ENCODE peak calls at places on chromosome 14, in four cellular contexts. One of them, this sample, is unnamed.

GRCh38 chr14:80164991-80165390 is 46.3 kb downstream of the DIO2 start:
- DNase-seq in right atrium auricular region: no peak
- DNase-seq in WTC11: no peak
- DNase-seq in foreskin fibroblast: peak; percentile 16
- DNase-seq in this sample: no peak

GRCh38 chr14:32361674-32362073 is 32.6 kb downstream of the AKAP6 start:
- DNase-seq in right atrium auricular region: no peak
- DNase-seq in WTC11: no peak
- DNase-seq in foreskin fibroblast: no peak
- DNase-seq in this sample: no peak

GRCh38 chr14:93648440-93649168 is 139.7 kb downstream of the PRIMA1 start:
- DNase-seq in right atrium auricular region: no peak
- DNase-seq in WTC11: peak; percentile 32
- DNase-seq in foreskin fibroblast: no peak
- DNase-seq in this sample: no peak

GRCh38 chr14:73802431-73803188 is 49.0 kb upstream of the PTGR2 start:
- DNase-seq in right atrium auricular region: no peak
- DNase-seq in WTC11: peak; percentile 27
- DNase-seq in foreskin fibroblast: no peak
- DNase-seq in this sample: no peak

GRCh38 chr14:24095196-24096068 is 1.3 kb downstream of the PCK2 start:
- DNase-seq in right atrium auricular region: peak; percentile 75
- DNase-seq in WTC11: peak; percentile 71
- DNase-seq in foreskin fibroblast: peak; percentile 46
- DNase-seq in this sample: no peak

GRCh38 chr14:97117693-97118092 is 320.5 kb downstream of the VRK1 start:
- DNase-seq in right atrium auricular region: no peak
- DNase-seq in WTC11: no peak
- DNase-seq in foreskin fibroblast: no peak
- DNase-seq in this sample: no peak

GRCh38 chr14:31118892-31119291 is 88.7 kb downstream of the HECTD1 start:
- DNase-seq in right atrium auricular region: no peak
- DNase-seq in WTC11: no peak
- DNase-seq in foreskin fibroblast: no peak
- DNase-seq in this sample: no peak

GRCh38 chr14:24441904-24442239 is 704 bp downstream of the SDR39U1 start:
- DNase-seq in right atrium auricular region: no peak
- DNase-seq in WTC11: no peak
- DNase-seq in foreskin fibroblast: peak; percentile 56
- DNase-seq in this sample: no peak

GRCh38 chr14:52906141-52906601 is 44.7 kb downstream of the FERMT2 start:
- DNase-seq in right atrium auricular region: no peak
- DNase-seq in WTC11: no peak
- DNase-seq in foreskin fibroblast: peak; percentile 80
- DNase-seq in this sample: no peak

GRCh38 chr14:48536318-48536717 is 860.9 kb upstream of the MDGA2 start:
- DNase-seq in right atrium auricular region: no peak
- DNase-seq in WTC11: peak; percentile 63
- DNase-seq in foreskin fibroblast: no peak
- DNase-seq in this sample: no peak

GRCh38 chr14:31286456-31287293 is 79.1 kb upstream of the HECTD1 start:
- DNase-seq in right atrium auricular region: no peak
- DNase-seq in WTC11: peak; percentile 68
- DNase-seq in foreskin fibroblast: no peak
- DNase-seq in this sample: no peak

GRCh38 chr14:61925732-61926445 is 163.7 kb downstream of the SNAPC1 start:
- DNase-seq in right atrium auricular region: no peak
- DNase-seq in WTC11: no peak
- DNase-seq in foreskin fibroblast: no peak
- DNase-seq in this sample: no peak

GRCh38 chr14:101961011-101961721 is 3.2 kb upstream of the DYNC1H1 start:
- DNase-seq in right atrium auricular region: peak; percentile 75
- DNase-seq in WTC11: peak; percentile 82
- DNase-seq in foreskin fibroblast: peak; percentile 70
- DNase-seq in this sample: peak; percentile 51

GRCh38 chr14:58078068-58078467 is 73.9 kb downstream of the ARMH4 start:
- DNase-seq in right atrium auricular region: no peak
- DNase-seq in WTC11: no peak
- DNase-seq in foreskin fibroblast: peak; percentile 49
- DNase-seq in this sample: no peak

GRCh38 chr14:68937790-68938514 is 41.1 kb downstream of the ACTN1 start:
- DNase-seq in right atrium auricular region: no peak
- DNase-seq in WTC11: peak; percentile 61
- DNase-seq in foreskin fibroblast: no peak
- DNase-seq in this sample: no peak
- TF ChIP-seq CTCF in right atrium auricular region: peak; percentile 61
- TF ChIP-seq CTCF in WTC11: peak; percentile 17
- TF ChIP-seq CTCF in foreskin fibroblast: peak; percentile 4
- TF ChIP-seq CTCF in this sample: no peak

DNA sequence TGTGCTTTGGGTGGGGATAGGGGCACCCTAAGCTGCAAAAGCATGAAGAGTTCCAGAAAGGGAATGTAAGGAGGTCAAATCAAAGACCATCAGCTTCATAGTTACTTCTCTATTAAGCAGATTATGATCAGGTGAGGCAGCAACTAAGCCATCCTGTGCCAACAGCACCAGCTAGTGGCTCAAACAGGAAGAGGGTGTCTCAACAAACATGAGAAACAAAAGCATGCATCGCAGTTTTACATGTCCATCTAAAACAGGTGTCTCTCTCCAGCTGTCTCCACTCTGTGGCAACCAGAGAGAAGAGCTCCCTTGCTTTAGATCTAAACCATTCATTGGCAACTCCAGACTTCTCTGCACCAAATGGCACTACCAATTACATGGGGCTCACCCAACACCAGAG is 52.9 kb downstream of the ACTN1 start:
- DNase-seq in right atrium auricular region: no peak
- DNase-seq in WTC11: no peak
- DNase-seq in foreskin fibroblast: no peak
- DNase-seq in this sample: no peak
- TF ChIP-seq CTCF in right atrium auricular region: no peak
- TF ChIP-seq CTCF in WTC11: no peak
- TF ChIP-seq CTCF in foreskin fibroblast: peak; percentile 40
- TF ChIP-seq CTCF in this sample: no peak

DNA sequence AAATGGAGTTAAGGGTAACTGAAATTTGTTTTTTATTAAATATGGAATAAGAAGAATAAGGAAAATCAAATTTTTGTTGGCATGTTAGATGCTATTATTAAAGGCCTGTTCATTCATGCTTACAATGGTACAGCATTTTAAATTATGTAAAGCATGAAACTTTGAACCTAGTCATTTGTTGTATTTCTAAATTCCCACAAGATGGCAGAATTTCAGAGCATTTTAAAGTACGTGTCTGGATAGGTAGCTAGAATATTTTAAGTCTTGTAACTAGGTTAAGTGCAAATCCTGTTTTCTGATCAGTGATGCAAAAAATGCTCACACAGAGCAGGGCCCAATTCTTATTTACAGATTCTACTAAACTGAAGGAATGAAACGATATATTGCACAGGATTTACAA is 585.6 kb upstream of the MIS18BP1 start:
- DNase-seq in right atrium auricular region: no peak
- DNase-seq in WTC11: no peak
- DNase-seq in foreskin fibroblast: no peak
- DNase-seq in this sample: no peak
- TF ChIP-seq CTCF in right atrium auricular region: no peak
- TF ChIP-seq CTCF in WTC11: no peak
- TF ChIP-seq CTCF in foreskin fibroblast: peak; percentile 5
- TF ChIP-seq CTCF in this sample: no peak

GRCh38 chr14:56176530-56176929 is 58.3 kb downstream of the PELI2 start:
- DNase-seq in right atrium auricular region: no peak
- DNase-seq in WTC11: no peak
- DNase-seq in foreskin fibroblast: no peak
- DNase-seq in this sample: no peak
- TF ChIP-seq CTCF in right atrium auricular region: no peak
- TF ChIP-seq CTCF in WTC11: no peak
- TF ChIP-seq CTCF in foreskin fibroblast: no peak
- TF ChIP-seq CTCF in this sample: no peak

DNA sequence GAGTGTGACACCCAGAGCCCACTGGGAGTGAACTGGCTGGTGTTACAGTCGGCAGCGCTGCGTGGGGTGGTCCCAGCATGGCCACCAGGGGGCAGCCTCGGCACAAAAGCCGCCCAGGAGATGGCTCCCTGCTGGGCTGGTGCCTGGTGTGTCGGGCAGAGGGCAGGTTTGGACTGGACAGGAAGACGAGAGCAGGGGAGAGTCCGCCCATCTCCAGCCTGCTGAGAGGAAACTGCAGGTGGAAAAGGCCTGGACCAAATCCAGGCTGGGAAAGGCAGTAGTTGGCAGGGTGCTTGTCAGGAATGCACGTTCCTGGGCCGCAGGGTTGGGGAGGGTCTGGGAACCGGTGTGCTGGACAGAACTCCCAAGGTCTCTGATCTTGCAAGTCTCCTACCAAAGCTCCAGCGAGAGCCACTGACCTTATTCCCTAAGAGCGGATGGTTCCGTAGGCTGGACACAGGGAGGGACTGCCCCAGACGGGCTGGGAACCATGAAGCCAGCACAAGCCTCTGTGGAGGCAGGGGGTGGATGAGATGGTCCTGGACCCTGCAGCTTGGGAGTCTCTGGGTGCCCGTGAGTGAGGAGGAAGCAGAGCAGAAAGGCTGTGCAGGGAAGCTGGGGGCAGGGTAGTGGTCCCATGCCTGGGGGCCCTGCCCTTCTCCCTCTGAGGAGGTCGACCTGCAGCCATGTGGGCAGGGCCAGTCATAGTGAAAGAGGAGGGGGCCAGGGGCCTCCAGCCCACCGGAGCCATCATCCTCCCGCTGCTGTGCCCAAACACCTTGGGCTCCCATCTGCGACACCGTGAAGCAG is 1.8 kb downstream of the AHNAK2 start:
- DNase-seq in right atrium auricular region: peak; percentile 86
- DNase-seq in WTC11: peak; percentile 81
- DNase-seq in foreskin fibroblast: peak; percentile 72
- DNase-seq in this sample: peak; percentile 75
- TF ChIP-seq CTCF in right atrium auricular region: peak; percentile 96
- TF ChIP-seq CTCF in WTC11: peak; percentile 94
- TF ChIP-seq CTCF in foreskin fibroblast: peak; percentile 84
- TF ChIP-seq CTCF in this sample: no peak

GRCh38 chr14:21044106-21044618 is 2.0 kb downstream of the RNASE7 start:
- DNase-seq in right atrium auricular region: no peak
- DNase-seq in WTC11: no peak
- DNase-seq in foreskin fibroblast: no peak
- DNase-seq in this sample: no peak

GRCh38 chr14:21041676-21042433 is at the start of gene RNASE7:
- DNase-seq in right atrium auricular region: no peak
- DNase-seq in WTC11: no peak
- DNase-seq in foreskin fibroblast: peak; percentile 24
- DNase-seq in this sample: no peak

GRCh38 chr14:21040370-21040925 is 1.7 kb upstream of the RNASE7 start:
- DNase-seq in right atrium auricular region: no peak
- DNase-seq in WTC11: no peak
- DNase-seq in foreskin fibroblast: no peak
- DNase-seq in this sample: no peak

GRCh38 chr14:21042918-21043317 is 756 bp downstream of the RNASE7 start:
- DNase-seq in right atrium auricular region: no peak
- DNase-seq in WTC11: no peak
- DNase-seq in foreskin fibroblast: no peak
- DNase-seq in this sample: no peak

GRCh38 chr14:21043387-21044105 is 1.4 kb downstream of the RNASE7 start:
- DNase-seq in right atrium auricular region: no peak
- DNase-seq in WTC11: no peak
- DNase-seq in foreskin fibroblast: no peak
- DNase-seq in this sample: no peak
- TF ChIP-seq CTCF in right atrium auricular region: no peak
- TF ChIP-seq CTCF in WTC11: no peak
- TF ChIP-seq CTCF in foreskin fibroblast: no peak
- TF ChIP-seq CTCF in this sample: no peak

GRCh38 chr14:75979071-75979571 is 2.7 kb downstream of the TGFB3 start:
- DNase-seq in right atrium auricular region: no peak
- DNase-seq in WTC11: peak; percentile 72
- DNase-seq in foreskin fibroblast: no peak
- DNase-seq in this sample: no peak
- TF ChIP-seq CTCF in right atrium auricular region: peak; percentile 72
- TF ChIP-seq CTCF in WTC11: peak; percentile 38
- TF ChIP-seq CTCF in foreskin fibroblast: peak; percentile 70
- TF ChIP-seq CTCF in this sample: no peak

GRCh38 chr14:33475623-33476022 is 475.3 kb downstream of the EGLN3 start:
- DNase-seq in right atrium auricular region: no peak
- DNase-seq in WTC11: peak; percentile 75
- DNase-seq in foreskin fibroblast: peak; percentile 2
- DNase-seq in this sample: no peak
- TF ChIP-seq CTCF in right atrium auricular region: peak; percentile 43
- TF ChIP-seq CTCF in WTC11: peak; percentile 43
- TF ChIP-seq CTCF in foreskin fibroblast: no peak
- TF ChIP-seq CTCF in this sample: no peak

DNA sequence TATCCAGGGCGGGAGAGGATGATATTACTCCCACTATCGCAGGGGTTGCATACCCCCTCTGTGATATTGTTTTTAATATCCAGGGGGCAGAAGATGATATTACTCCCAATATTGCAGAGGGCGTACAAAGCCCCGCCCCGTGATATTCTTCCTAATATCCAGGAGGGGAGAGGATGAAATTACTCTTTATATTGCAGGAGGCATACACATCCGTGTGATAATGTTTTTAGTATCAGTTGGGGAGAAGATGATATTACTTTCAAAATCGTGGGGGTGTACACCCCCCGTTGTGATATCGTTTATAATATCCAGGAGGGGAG is 52.9 kb upstream of the OXA1L start:
- DNase-seq in right atrium auricular region: no peak
- DNase-seq in WTC11: no peak
- DNase-seq in foreskin fibroblast: no peak
- DNase-seq in this sample: no peak
- TF ChIP-seq CTCF in right atrium auricular region: no peak
- TF ChIP-seq CTCF in WTC11: no peak
- TF ChIP-seq CTCF in foreskin fibroblast: no peak
- TF ChIP-seq CTCF in this sample: no peak

GRCh38 chr14:36874396-36875138 is 212.9 kb downstream of the PAX9 start:
- DNase-seq in right atrium auricular region: no peak
- DNase-seq in WTC11: no peak
- DNase-seq in foreskin fibroblast: no peak
- DNase-seq in this sample: no peak
- TF ChIP-seq CTCF in right atrium auricular region: no peak
- TF ChIP-seq CTCF in WTC11: no peak
- TF ChIP-seq CTCF in foreskin fibroblast: no peak
- TF ChIP-seq CTCF in this sample: no peak